ENCODE peak calls at places on chromosomes 1 and 21, in eight cellular contexts. F is BJ, T is bronchial epithelial cell, O is AG04450, G is RWPE1, N is ovary, W is suprapubic skin, L is K562. Q is an unnamed sample.

GRCh38 chr1:183892351-183892793 is 87.5 kb downstream of the RGL1 start:
- DNase-seq in N (no peak), W (no peak), L (no peak), F (no peak), T (peak), G (no peak), O (no peak), Q (no peak)

GRCh38 chr21:46000731-46001641 is 19.4 kb downstream of the COL6A1 start:
- DNase-seq in W (peak), N (peak), G (no peak), T (no peak), F (no peak), O (no peak), L (peak), Q (no peak)

GRCh38 chr1:43452789-43453441 is 816 bp downstream of the HYI start:
- DNase-seq in N (peak), G (peak), T (peak), W (no peak), L (peak), O (no peak), F (no peak), Q (peak)

GRCh38 chr1:46616277-46617107 is at the start of gene MOB3C:
- DNase-seq in O (peak), T (no peak), F (no peak), N (peak), W (peak), L (peak), G (peak), Q (peak)

GRCh38 chr1:17586172-17586963 is 46.9 kb downstream of the ARHGEF10L start:
- DNase-seq in T (peak), O (peak), W (no peak), F (peak), L (no peak), N (no peak), G (peak), Q (peak)

GRCh38 chr1:39835110-39835509 is 46.4 kb upstream of the BMP8B start:
- DNase-seq in G (no peak), L (no peak), F (no peak), T (no peak), N (no peak), O (no peak), W (no peak), Q (no peak)

GRCh38 chr1:233025566-233025965 is 75.2 kb downstream of the NTPCR start:
- DNase-seq in F (no peak), W (no peak), O (no peak), G (peak), L (no peak), T (peak), N (no peak), Q (no peak)

GRCh38 chr1:31755197-31755611 is 8.9 kb downstream of the ADGRB2 start:
- DNase-seq in N (no peak), F (peak), T (no peak), G (peak), L (no peak), O (no peak), W (no peak), Q (no peak)

GRCh38 chr1:29515188-29515955 is 279.1 kb downstream of the PTPRU start:
- DNase-seq in T (no peak), N (no peak), G (no peak), L (no peak), F (no peak), W (peak), O (no peak), Q (no peak)

GRCh38 chr1:222769181-222769580 is 32.2 kb downstream of the FAM177B start:
- DNase-seq in W (no peak), N (no peak), G (no peak), T (no peak), O (no peak), L (no peak), F (no peak), Q (no peak)

GRCh38 chr21:39078322-39079065 is 104.8 kb downstream of the PSMG1 start:
- DNase-seq in F (no peak), O (no peak), L (no peak), T (no peak), W (no peak), N (no peak), G (no peak), Q (no peak)

GRCh38 chr1:168469690-168470089 is 74.1 kb downstream of the XCL2 start:
- DNase-seq in O (no peak), L (peak), N (peak), F (peak), T (no peak), G (no peak), W (peak), Q (no peak)

GRCh38 chr1:33653226-33653625 is 180.8 kb downstream of the ZSCAN20 start:
- DNase-seq in F (no peak), T (no peak), W (no peak), L (no peak), N (no peak), G (no peak), O (no peak), Q (no peak)

GRCh38 chr1:204407314-204407971 is 4.2 kb downstream of the PPP1R15B start:
- DNase-seq in T (no peak), N (no peak), W (no peak), F (no peak), L (no peak), G (no peak), O (no peak), Q (no peak)

GRCh38 chr1:224061436-224061835 is 52.5 kb upstream of the FBXO28 start:
- DNase-seq in O (no peak), L (peak), F (no peak), N (no peak), T (no peak), W (no peak), G (no peak), Q (no peak)

GRCh38 chr1:66258404-66259105 is 275.4 kb upstream of the SGIP1 start:
- DNase-seq in G (no peak), F (no peak), T (no peak), W (no peak), L (no peak), O (no peak), N (no peak), Q (no peak)

GRCh38 chr1:225735252-225736149 is 42.1 kb upstream of the SRP9 start:
- DNase-seq in O (peak), W (peak), F (peak), L (no peak), N (peak), T (peak), G (peak), Q (peak)

GRCh38 chr1:174114106-174114505 is 45.2 kb upstream of the RABGAP1L start:
- DNase-seq in T (no peak), L (no peak), G (no peak), O (no peak), F (no peak), N (no peak), W (no peak), Q (no peak)

GRCh38 chr1:45718289-45718688 is 30.3 kb downstream of the TMEM69 start:
- DNase-seq in F (no peak), W (no peak), T (no peak), L (no peak), O (no peak), G (no peak), N (no peak), Q (no peak)

GRCh38 chr1:68121536-68121935 is 71.1 kb upstream of the DIRAS3 start:
- DNase-seq in L (no peak), N (no peak), O (no peak), F (no peak), T (peak), G (no peak), W (no peak), Q (no peak)

GRCh38 chr1:174652496-174653280 is 204.9 kb downstream of the GPR52 start:
- DNase-seq in F (no peak), L (no peak), G (no peak), T (no peak), O (no peak), N (no peak), W (no peak), Q (no peak)

GRCh38 chr1:203733009-203733863 is 31.7 kb upstream of the LAX1 start:
- DNase-seq in T (no peak), W (no peak), L (peak), O (no peak), F (no peak), G (no peak), N (no peak), Q (no peak)

GRCh38 chr1:29227511-29227910 is 3.2 kb downstream of the MECR start:
- DNase-seq in W (no peak), F (no peak), T (peak), N (no peak), G (no peak), L (no peak), O (no peak), Q (no peak)

GRCh38 chr1:39195166-39196111 is 9.1 kb upstream of the MACF1 start:
- DNase-seq in N (no peak), L (no peak), F (peak), G (peak), T (no peak), O (no peak), W (no peak), Q (no peak)

GRCh38 chr1:103489881-103490280 is 35.6 kb upstream of the RNPC3 start:
- DNase-seq in N (no peak), F (no peak), O (no peak), T (peak), L (no peak), W (no peak), G (no peak), Q (no peak)

GRCh38 chr1:150507912-150508864 is at the start of gene ECM1:
- DNase-seq in L (peak), W (peak), N (no peak), G (peak), T (peak), F (peak), O (peak), Q (no peak)

GRCh38 chr1:12453400-12454343 is 164.3 kb downstream of the DHRS3 start:
- DNase-seq in O (no peak), G (no peak), L (peak), N (no peak), T (no peak), F (no peak), W (no peak), Q (no peak)

GRCh38 chr1:39407496-39407888 is 83.9 kb upstream of the BMP8A start:
- DNase-seq in O (no peak), G (no peak), F (no peak), T (no peak), L (no peak), W (no peak), N (no peak), Q (no peak)

GRCh38 chr1:221442056-221442455 is 299.8 kb downstream of the DUSP10 start:
- DNase-seq in G (no peak), O (no peak), L (no peak), F (no peak), T (no peak), W (no peak), N (no peak), Q (no peak)

GRCh38 chr1:221439734-221440436 is 302.0 kb downstream of the DUSP10 start:
- DNase-seq in L (no peak), O (peak), G (peak), T (peak), N (no peak), W (no peak), F (peak), Q (peak)

GRCh38 chr1:221439008-221439733 is 302.7 kb downstream of the DUSP10 start:
- DNase-seq in O (peak), W (no peak), F (no peak), T (peak), G (peak), L (no peak), N (no peak), Q (no peak)

GRCh38 chr1:221437924-221438323 is 304.0 kb downstream of the DUSP10 start:
- DNase-seq in O (no peak), F (no peak), N (no peak), G (no peak), W (no peak), T (no peak), L (no peak), Q (no peak)

DNA sequence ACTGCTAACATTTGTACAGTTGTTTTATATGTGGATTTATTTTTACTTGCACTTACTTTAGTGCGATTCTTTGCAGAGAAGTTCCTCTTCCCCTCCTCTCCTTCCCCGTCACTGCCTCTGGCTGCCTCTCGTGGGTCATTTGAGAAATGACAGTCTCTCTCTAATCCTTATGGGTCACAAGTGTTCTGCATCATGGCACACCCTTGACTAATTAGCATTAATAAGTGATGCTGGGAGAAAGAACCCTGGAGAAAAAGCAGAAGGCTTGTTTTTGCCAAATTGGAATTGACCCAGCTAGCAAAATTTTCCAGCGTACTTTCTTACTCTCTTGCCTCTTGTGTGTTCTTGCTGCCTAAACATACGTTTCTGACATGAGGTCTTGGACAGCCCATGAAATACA is 301.2 kb downstream of the DUSP10 start:
- DNase-seq in O (no peak), W (no peak), N (no peak), T (peak), G (no peak), F (no peak), L (no peak), Q (no peak)
- TF ChIP-seq CTCF in O (no peak), W (no peak), N (no peak), T (no peak), G (no peak), F (peak), L (no peak), Q (no peak)

DNA sequence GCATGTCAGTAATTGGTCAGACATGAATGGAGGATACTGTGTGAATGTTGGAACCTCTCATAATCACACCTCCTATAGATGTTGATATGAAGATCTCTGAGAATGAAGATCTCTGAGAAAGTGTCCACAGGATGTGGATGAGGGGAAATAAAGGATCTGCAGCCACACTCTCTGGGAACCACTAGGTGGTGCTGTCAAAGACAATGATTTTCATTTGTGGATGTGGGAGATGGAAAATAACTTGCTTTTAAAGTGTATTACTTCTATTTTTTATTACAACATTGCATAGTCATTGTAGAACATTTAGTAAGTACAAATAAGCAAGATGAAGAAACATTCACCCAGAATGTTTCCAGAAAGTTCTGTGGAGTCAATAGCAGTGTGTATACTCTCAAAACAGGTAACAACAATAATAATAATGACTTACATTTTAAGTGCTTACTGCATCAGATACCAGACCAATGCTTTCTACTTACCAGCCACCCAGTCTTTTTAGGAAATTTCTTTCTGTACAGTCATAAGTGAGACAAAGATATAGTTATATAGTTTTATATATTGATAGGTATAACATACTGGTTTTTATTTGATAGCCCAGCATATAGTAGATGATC is 128.2 kb downstream of the ATG4C start:
- DNase-seq in G (peak), W (no peak), T (peak), L (peak), O (peak), N (no peak), F (no peak), Q (no peak)
- TF ChIP-seq CTCF in G (peak), W (no peak), T (peak), L (peak), O (peak), N (no peak), F (peak), Q (peak)

GRCh38 chr1:237570530-237570929 is 320.2 kb downstream of the ZP4 start:
- DNase-seq in O (no peak), L (no peak), G (no peak), T (no peak), N (no peak), W (no peak), F (no peak), Q (no peak)
- TF ChIP-seq CTCF in O (no peak), L (no peak), G (no peak), T (no peak), N (no peak), W (no peak), F (no peak), Q (no peak)

GRCh38 chr1:235783148-235783776 is 83.4 kb downstream of the LYST start:
- DNase-seq in W (no peak), O (peak), N (no peak), F (peak), G (peak), L (no peak), T (peak), Q (no peak)
- TF ChIP-seq CTCF in W (no peak), O (peak), N (no peak), F (peak), G (peak), L (peak), T (peak), Q (no peak)

GRCh38 chr1:15949453-15950245 is 26.3 kb downstream of the ZBTB17 start:
- DNase-seq in L (peak), G (peak), O (peak), W (peak), N (peak), T (peak), F (peak), Q (peak)

GRCh38 chr1:15948091-15948591 is 27.8 kb downstream of the ZBTB17 start:
- DNase-seq in N (peak), L (no peak), G (no peak), W (no peak), F (no peak), T (no peak), O (no peak), Q (no peak)

GRCh38 chr1:15947382-15948090 is 28.4 kb downstream of the ZBTB17 start:
- DNase-seq in O (no peak), F (no peak), W (no peak), L (no peak), G (no peak), N (no peak), T (no peak), Q (no peak)

GRCh38 chr1:15950302-15950701 is 25.6 kb downstream of the ZBTB17 start:
- DNase-seq in T (no peak), W (no peak), L (no peak), F (no peak), N (no peak), O (no peak), G (no peak), Q (no peak)

GRCh38 chr1:15948600-15949452 is 27.1 kb downstream of the ZBTB17 start:
- DNase-seq in O (peak), G (peak), W (no peak), T (peak), F (peak), N (peak), L (peak), Q (peak)
- TF ChIP-seq CTCF in O (no peak), G (no peak), W (no peak), T (no peak), F (peak), N (no peak), L (no peak), Q (no peak)

GRCh38 chr1:77282866-77283539 is 1.2 kb downstream of the AK5 start:
- DNase-seq in W (no peak), N (peak), O (no peak), L (no peak), F (no peak), G (no peak), T (no peak), Q (no peak)

GRCh38 chr1:77282187-77282865 is 507 bp downstream of the AK5 start:
- DNase-seq in F (no peak), L (no peak), W (no peak), G (peak), N (no peak), O (no peak), T (no peak), Q (no peak)

GRCh38 chr1:77279929-77280328 is 1.9 kb upstream of the AK5 start:
- DNase-seq in W (no peak), N (no peak), L (no peak), T (no peak), F (no peak), G (no peak), O (no peak), Q (no peak)

GRCh38 chr1:77280962-77281361 is 857 bp upstream of the AK5 start:
- DNase-seq in N (no peak), W (no peak), T (no peak), O (no peak), F (no peak), L (no peak), G (no peak), Q (no peak)

DNA sequence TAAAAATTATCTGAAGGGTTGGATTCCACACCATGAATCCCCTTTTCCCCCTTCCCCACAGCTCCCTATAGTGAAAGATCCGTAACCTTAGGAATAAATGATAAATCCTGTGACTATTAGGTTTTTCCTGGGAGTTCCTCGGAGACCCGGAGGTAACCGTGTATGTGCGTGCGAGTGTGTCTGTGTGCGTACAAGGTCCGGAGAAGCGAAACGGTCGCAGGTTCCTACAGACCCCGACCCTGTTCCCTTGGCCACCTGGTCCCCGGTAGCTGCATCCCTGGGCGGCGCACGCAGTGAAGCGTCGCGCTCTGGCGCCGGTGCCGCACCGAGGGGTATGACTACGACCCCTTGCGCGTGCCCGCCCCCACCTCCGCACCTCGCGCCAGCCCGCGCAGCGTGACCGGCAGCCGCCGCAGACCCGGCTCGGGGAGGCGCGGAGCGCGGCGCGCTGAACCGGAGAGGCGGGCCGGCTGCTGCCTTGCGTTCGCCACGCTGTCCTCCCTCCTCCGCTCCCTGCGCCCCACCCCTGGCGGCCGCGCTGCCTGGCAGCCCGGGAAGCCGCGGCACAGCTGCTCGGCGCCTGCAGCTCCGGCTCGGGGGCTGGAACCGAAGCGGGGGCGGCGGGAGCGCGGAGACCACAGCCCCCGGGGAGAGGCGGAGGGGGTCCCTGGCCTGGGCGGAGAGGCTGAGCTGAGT is at the start of gene AK5:
- DNase-seq in W (no peak), N (peak), O (no peak), T (peak), G (peak), F (no peak), L (no peak), Q (no peak)
- TF ChIP-seq CTCF in W (no peak), N (no peak), O (no peak), T (no peak), G (no peak), F (no peak), L (no peak), Q (peak)

GRCh38 chr1:1548591-1548990 is 8.2 kb upstream of the TMEM240 start:
- DNase-seq in O (no peak), F (no peak), W (no peak), N (no peak), T (no peak), L (no peak), G (no peak), Q (no peak)

GRCh38 chr1:1552263-1552639 is 11.8 kb upstream of the TMEM240 start:
- DNase-seq in L (no peak), W (no peak), O (no peak), G (no peak), N (no peak), F (no peak), T (no peak), Q (no peak)

GRCh38 chr1:1551524-1552262 is 11.3 kb upstream of the TMEM240 start:
- DNase-seq in F (no peak), N (no peak), T (no peak), G (no peak), W (peak), O (no peak), L (no peak), Q (no peak)

GRCh38 chr1:1550087-1550486 is 9.7 kb upstream of the TMEM240 start:
- DNase-seq in O (no peak), G (no peak), L (no peak), T (no peak), F (no peak), N (no peak), W (no peak), Q (no peak)

GRCh38 chr1:1550591-1551432 is 10.4 kb upstream of the TMEM240 start:
- DNase-seq in G (no peak), W (no peak), F (no peak), O (no peak), N (no peak), L (no peak), T (no peak), Q (no peak)
- TF ChIP-seq CTCF in G (no peak), W (no peak), F (peak), O (peak), N (no peak), L (peak), T (no peak), Q (peak)

Q was measured in AG04449.